ENCODE peak calls at places on chromosome 2, in four cellular contexts. One of them, this sample, is unnamed.

GRCh38 chr2:32425719-32426141 is 68.9 kb downstream of the BIRC6 start:
- DNase-seq in astrocyte of the spinal cord: peak; percentile 24
- DNase-seq in T-helper 2 cell: no peak
- DNase-seq in AG08396: peak; percentile 68
- DNase-seq in this sample: peak; percentile 73

GRCh38 chr2:39325966-39326365 is 82.2 kb upstream of the CDKL4 start:
- DNase-seq in astrocyte of the spinal cord: peak; percentile 26
- DNase-seq in T-helper 2 cell: no peak
- DNase-seq in AG08396: peak; percentile 4
- DNase-seq in this sample: peak; percentile 62

GRCh38 chr2:226652983-226653765 is 146.4 kb downstream of the IRS1 start:
- DNase-seq in astrocyte of the spinal cord: peak; percentile 60
- DNase-seq in T-helper 2 cell: no peak
- DNase-seq in AG08396: no peak
- DNase-seq in this sample: no peak

GRCh38 chr2:96985630-96986385 is 572 bp downstream of the FAM178B start:
- DNase-seq in astrocyte of the spinal cord: no peak
- DNase-seq in T-helper 2 cell: no peak
- DNase-seq in AG08396: peak; percentile 3
- DNase-seq in this sample: no peak

GRCh38 chr2:54650612-54651011 is 72.8 kb upstream of the EML6 start:
- DNase-seq in astrocyte of the spinal cord: no peak
- DNase-seq in T-helper 2 cell: no peak
- DNase-seq in AG08396: no peak
- DNase-seq in this sample: no peak

GRCh38 chr2:47313728-47314127 is 89.2 kb upstream of the MSH2 start:
- DNase-seq in astrocyte of the spinal cord: no peak
- DNase-seq in T-helper 2 cell: no peak
- DNase-seq in AG08396: no peak
- DNase-seq in this sample: no peak

GRCh38 chr2:42053791-42054656 is 6.2 kb downstream of the PKDCC start:
- DNase-seq in astrocyte of the spinal cord: no peak
- DNase-seq in T-helper 2 cell: no peak
- DNase-seq in AG08396: no peak
- DNase-seq in this sample: peak; percentile 9

GRCh38 chr2:233152541-233152940 is 92.4 kb downstream of the INPP5D start:
- DNase-seq in astrocyte of the spinal cord: peak; percentile 25
- DNase-seq in T-helper 2 cell: no peak
- DNase-seq in AG08396: peak; percentile 51
- DNase-seq in this sample: peak; percentile 48

GRCh38 chr2:1593371-1594205 is 150.7 kb downstream of the PXDN start:
- DNase-seq in astrocyte of the spinal cord: peak; percentile 97
- DNase-seq in T-helper 2 cell: no peak
- DNase-seq in AG08396: peak; percentile 82
- DNase-seq in this sample: peak; percentile 86

GRCh38 chr2:179917272-179917671 is 55.9 kb upstream of the ZNF385B start:
- DNase-seq in astrocyte of the spinal cord: peak; percentile 74
- DNase-seq in T-helper 2 cell: no peak
- DNase-seq in AG08396: peak; percentile 52
- DNase-seq in this sample: peak; percentile 77

GRCh38 chr2:140526575-140526974 is 1604.2 kb downstream of the LRP1B start:
- DNase-seq in astrocyte of the spinal cord: peak; percentile 53
- DNase-seq in T-helper 2 cell: no peak
- DNase-seq in AG08396: no peak
- DNase-seq in this sample: peak; percentile 72

GRCh38 chr2:9991829-9992273 is 40.4 kb downstream of the GRHL1 start:
- DNase-seq in astrocyte of the spinal cord: no peak
- DNase-seq in T-helper 2 cell: no peak
- DNase-seq in AG08396: no peak
- DNase-seq in this sample: peak; percentile 38

GRCh38 chr2:68772109-68772508 is 37.5 kb downstream of the ARHGAP25 start:
- DNase-seq in astrocyte of the spinal cord: no peak
- DNase-seq in T-helper 2 cell: no peak
- DNase-seq in AG08396: no peak
- DNase-seq in this sample: no peak

GRCh38 chr2:128799736-128800135 is 481.1 kb upstream of the HS6ST1 start:
- DNase-seq in astrocyte of the spinal cord: no peak
- DNase-seq in T-helper 2 cell: no peak
- DNase-seq in AG08396: no peak
- DNase-seq in this sample: no peak

This sample was measured in fibroblast of lung.